ENCODE peak calls at places on chromosomes 11 and 22, in eight cellular contexts. Q is RWPE1; S is GM18507; R is NCI-H1436; Z is activated CD4-positive, alpha-beta memory T cell treated with anti-CD3 and anti-CD28 coated beads, Interleukin-2, amount 10 ng/mL, durations not matched to agents 7 days and 5 days; H is adipocyte; X is left lobe of liver; N is ELF-1. U is an unnamed sample.

GRCh38 chr11:110425751-110426545 is 3.8 kb upstream of the FDX1 start:
- DNase-seq in Q (no peak), S (no peak), R (no peak), Z (no peak), H (peak), X (no peak), N (no peak), U (no peak)

GRCh38 chr11:2426826-2427521 is 17.3 kb downstream of the TRPM5 start:
- DNase-seq in Q (no peak), S (no peak), R (no peak), Z (no peak), H (no peak), X (no peak), N (no peak), U (no peak)

GRCh38 chr11:27058456-27058855 is 17.8 kb downstream of the BBOX1 start:
- DNase-seq in Q (no peak), S (no peak), R (no peak), Z (no peak), H (peak), X (no peak), N (no peak), U (no peak)

GRCh38 chr11:100562102-100562501 is 125.0 kb upstream of the ARHGAP42 start:
- DNase-seq in Q (peak), S (no peak), R (no peak), Z (no peak), H (peak), X (no peak), N (no peak), U (no peak)

GRCh38 chr22:31122532-31123291 is at the start of gene INPP5J:
- DNase-seq in Q (peak), S (no peak), R (peak), Z (no peak), H (peak), X (no peak), N (peak), U (no peak)

GRCh38 chr11:64703048-64703447 is 19.9 kb downstream of the NRXN2 start:
- DNase-seq in Q (no peak), S (no peak), R (no peak), Z (no peak), H (no peak), X (no peak), N (no peak), U (no peak)

GRCh38 chr11:19281041-19281440 is 40.3 kb upstream of the E2F8 start:
- DNase-seq in Q (no peak), S (peak), R (peak), Z (no peak), H (no peak), X (no peak), N (peak), U (no peak)

GRCh38 chr11:108890482-108891092 is 225.7 kb downstream of the DDX10 start:
- DNase-seq in Q (no peak), S (no peak), R (peak), Z (no peak), H (no peak), X (no peak), N (no peak), U (no peak)

GRCh38 chr11:44618561-44619425 is 53.3 kb downstream of the CD82 start:
- DNase-seq in Q (no peak), S (no peak), R (no peak), Z (no peak), H (no peak), X (peak), N (no peak), U (no peak)

U was measured in OCI-LY7.